ENCODE peak calls at places on chromosomes 3 and 15, in ten cellular contexts. C is dorsolateral prefrontal cortex, K is breast epithelium, G is heart left ventricle, O is right atrium auricular region, Z is WERI-Rb-1, E is OCI-LY7, R is DND-41, N is A549, V is PC-3. Y is an unnamed sample.

GRCh38 chr3:30670292-30670691 is 63.9 kb downstream of the TGFBR2 start:
- DNase-seq in C (no peak), K (no peak), G (no peak), O (no peak), Z (no peak), E (no peak), R (no peak), N (no peak), V (no peak), Y (no peak)

GRCh38 chr3:127134466-127134865 is 58.5 kb upstream of the PRR23E start:
- DNase-seq in C (no peak), K (no peak), G (no peak), O (no peak), Z (no peak), E (no peak), R (no peak), N (no peak), V (no peak), Y (no peak)

GRCh38 chr15:51299187-51300015 is 39.0 kb downstream of the CYP19A1 start:
- DNase-seq in C (no peak), K (no peak), G (no peak), O (no peak), Z (no peak), E (no peak), R (no peak), N (no peak), V (no peak), Y (peak; percentile 11)

GRCh38 chr15:39592500-39592899 is 11.6 kb downstream of the THBS1 start:
- DNase-seq in C (no peak), K (no peak), G (no peak), O (no peak), Z (no peak), E (no peak), R (no peak), N (no peak), V (peak; percentile 38), Y (no peak)

GRCh38 chr15:25230442-25230841 is 208.4 kb downstream of the UBE3A start:
- DNase-seq in C (no peak), K (no peak), G (no peak), O (no peak), Z (no peak), E (no peak), R (no peak), N (no peak), V (no peak), Y (no peak)

GRCh38 chr3:69385033-69385722 is 710 bp downstream of the FRMD4B start:
- DNase-seq in C (no peak), K (no peak), G (no peak), O (no peak), Z (no peak), E (no peak), R (peak; percentile 58), N (no peak), V (no peak), Y (no peak)

GRCh38 chr3:111989061-111989678 is 9.6 kb upstream of the TAGLN3 start:
- DNase-seq in C (no peak), K (no peak), G (no peak), O (no peak), Z (no peak), E (peak; percentile 68), R (no peak), N (peak; percentile 49), V (peak; percentile 82), Y (no peak)

GRCh38 chr3:158651192-158651591 is 6.9 kb downstream of the GFM1 start:
- DNase-seq in C (no peak), K (no peak), G (no peak), O (no peak), Z (no peak), E (no peak), R (no peak), N (no peak), V (no peak), Y (no peak)

GRCh38 chr3:185822221-185822956 is 2.5 kb downstream of the IGF2BP2 start:
- DNase-seq in C (no peak), K (no peak), G (no peak), O (no peak), Z (no peak), E (no peak), R (no peak), N (no peak), V (peak; percentile 89), Y (no peak)

GRCh38 chr15:85890620-85890980 is 95.9 kb upstream of the KLHL25 start:
- DNase-seq in C (no peak), K (no peak), G (no peak), O (no peak), Z (no peak), E (no peak), R (no peak), N (no peak), V (no peak), Y (no peak)

GRCh38 chr3:65939841-65940246 is 98.9 kb downstream of the MAGI1 start:
- DNase-seq in C (no peak), K (no peak), G (no peak), O (no peak), Z (no peak), E (no peak), R (no peak), N (no peak), V (no peak), Y (no peak)

GRCh38 chr15:63877713-63878271 is 44.0 kb upstream of the HERC1 start:
- DNase-seq in C (no peak), K (no peak), G (no peak), O (no peak), Z (no peak), E (no peak), R (no peak), N (no peak), V (no peak), Y (no peak)

GRCh38 chr3:171704002-171704401 is 106.3 kb downstream of the PLD1 start:
- DNase-seq in C (no peak), K (no peak), G (no peak), O (no peak), Z (peak; percentile 37), E (peak; percentile 43), R (peak; percentile 16), N (peak; percentile 6), V (peak; percentile 76), Y (no peak)

GRCh38 chr3:193560091-193560490 is 5.4 kb upstream of the ATP13A4 start:
- DNase-seq in C (no peak), K (no peak), G (no peak), O (no peak), Z (no peak), E (no peak), R (no peak), N (no peak), V (no peak), Y (no peak)

GRCh38 chr3:189273736-189274135 is 102.0 kb downstream of the TPRG1 start:
- DNase-seq in C (no peak), K (no peak), G (no peak), O (no peak), Z (no peak), E (no peak), R (no peak), N (no peak), V (peak; percentile 67), Y (no peak)

GRCh38 chr15:101694261-101694660 is 30.0 kb downstream of the TARS3 start:
- DNase-seq in C (no peak), K (no peak), G (no peak), O (no peak), Z (no peak), E (no peak), R (no peak), N (no peak), V (peak; percentile 9), Y (no peak)

GRCh38 chr3:37686225-37686624 is 175.5 kb upstream of the CTDSPL start:
- DNase-seq in C (no peak), K (no peak), G (no peak), O (no peak), Z (peak; percentile 26), E (no peak), R (no peak), N (peak; percentile 15), V (no peak), Y (no peak)

GRCh38 chr3:196537319-196537984 is 22.3 kb upstream of the SMCO1 start:
- DNase-seq in C (no peak), K (no peak), G (no peak), O (no peak), Z (peak; percentile 9), E (peak; percentile 32), R (peak; percentile 30), N (no peak), V (peak; percentile 64), Y (peak; percentile 32)

DNA sequence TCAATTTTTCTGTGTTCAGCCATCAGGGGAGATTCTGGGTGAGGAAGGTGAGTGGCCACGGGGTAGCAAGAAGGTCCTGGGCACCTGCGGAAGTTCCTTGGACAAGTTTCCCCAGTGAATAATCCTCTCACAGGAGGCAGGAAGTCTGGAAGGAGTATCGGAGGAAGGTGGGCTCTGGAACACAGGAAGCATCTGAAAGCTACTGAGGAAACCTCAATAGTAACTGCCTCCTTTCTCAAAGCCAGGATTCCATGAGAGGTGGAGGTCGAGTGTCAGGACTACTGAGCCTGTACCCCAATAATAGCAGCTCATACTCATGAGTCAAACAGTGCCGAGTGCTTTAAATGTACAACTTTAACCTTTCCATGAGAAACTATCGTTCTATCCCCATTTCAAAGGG is 110.9 kb downstream of the OXNAD1 start:
- DNase-seq in C (no peak), K (no peak), G (no peak), O (no peak), Z (no peak), E (no peak), R (no peak), N (no peak), V (no peak), Y (no peak)
- H3K27ac ChIP-seq in C (peak overlapping the region; percentile 64), K (no peak overlapping the region), G (peak overlapping the region; percentile 56), O (no peak overlapping the region), Z (no peak overlapping the region), E (peak overlapping the region; percentile 99), R (peak overlapping the region; percentile 98), N (no peak overlapping the region), V (no peak overlapping the region), Y (no peak overlapping the region)

GRCh38 chr3:101854608-101855304 is 5.4 kb downstream of the NFKBIZ start:
- DNase-seq in C (no peak), K (no peak), G (no peak), O (no peak), Z (no peak), E (no peak), R (no peak), N (no peak), V (no peak), Y (no peak)
- H3K4me3 ChIP-seq in C (no peak overlapping the region), K (peak overlapping the region; percentile 79), G (no peak overlapping the region), O (no peak overlapping the region), Z (no peak overlapping the region), E (no peak overlapping the region), R (no peak overlapping the region), N (no peak overlapping the region), V (no peak overlapping the region), Y (peak overlapping the region; percentile 3)

DNA sequence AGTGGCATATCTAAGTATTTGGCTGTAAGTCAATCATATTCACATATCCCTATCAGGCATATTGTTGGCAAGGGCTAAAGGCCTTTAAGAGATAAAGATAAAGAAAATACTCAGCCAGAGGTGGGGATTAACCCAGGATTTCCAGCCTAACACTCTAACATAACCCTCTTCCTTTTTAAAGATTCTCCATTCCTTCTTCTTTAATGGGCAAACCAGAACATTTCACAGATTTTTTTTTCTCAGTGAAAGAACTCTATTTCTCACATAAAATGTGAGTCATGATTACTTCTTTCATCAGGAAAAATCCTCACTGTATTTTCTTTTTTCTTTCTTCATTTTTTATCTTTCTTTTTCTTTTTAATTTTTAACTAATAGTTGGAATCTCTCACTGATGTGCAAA is 200.4 kb downstream of the NR1D2 start:
- DNase-seq in C (no peak), K (no peak), G (no peak), O (no peak), Z (no peak), E (no peak), R (no peak), N (no peak), V (peak; percentile 20), Y (no peak)
- H3K27ac ChIP-seq in C (peak overlapping the region; percentile 84), K (no peak overlapping the region), G (no peak overlapping the region), O (peak overlapping the region; percentile 38), Z (peak overlapping the region; percentile 78), E (no peak overlapping the region), R (no peak overlapping the region), N (peak overlapping the region; percentile 82), V (peak overlapping the region; percentile 30), Y (no peak overlapping the region)

GRCh38 chr3:157605356-157605755 is 102.1 kb upstream of the VEPH1 start:
- DNase-seq in C (no peak), K (no peak), G (no peak), O (no peak), Z (no peak), E (no peak), R (no peak), N (no peak), V (no peak), Y (no peak)
- H3K4me3 ChIP-seq in C (no peak overlapping the region), K (no peak overlapping the region), G (no peak overlapping the region), O (no peak overlapping the region), Z (no peak overlapping the region), E (no peak overlapping the region), R (no peak overlapping the region), N (no peak overlapping the region), V (no peak overlapping the region), Y (no peak overlapping the region)